ENCODE peak calls at places on chromosomes 3 and 15, in ten cellular contexts. K, R, T, U, J, A, G, L, I and D are unnamed samples.

GRCh38 chr3:73499787-73500186 is 125.0 kb downstream of the PDZRN3 start:
- DNase-seq in K (no peak), R (no peak), T (no peak), U (no peak), J (no peak), A (no peak), G (no peak), L (peak), I (no peak), D (no peak)

GRCh38 chr3:57952208-57952631 is 56.0 kb upstream of the FLNB start:
- DNase-seq in K (peak), R (peak), T (peak), U (no peak), J (no peak), A (peak), G (no peak), L (peak), I (no peak), D (no peak)

GRCh38 chr3:190773948-190774347 is 88.5 kb downstream of the GMNC start:
- DNase-seq in K (no peak), R (no peak), T (no peak), U (no peak), J (no peak), A (no peak), G (no peak), L (no peak), I (no peak), D (no peak)

GRCh38 chr3:27728195-27729087 is 6.3 kb upstream of the EOMES start:
- DNase-seq in K (peak), R (peak), T (peak), U (no peak), J (peak), A (peak), G (no peak), L (peak), I (no peak), D (peak)

GRCh38 chr3:40546811-40547210 is 22.1 kb downstream of the ZNF621 start:
- DNase-seq in K (no peak), R (peak), T (no peak), U (no peak), J (no peak), A (no peak), G (no peak), L (peak), I (no peak), D (no peak)

GRCh38 chr3:15974647-15975046 is 176.9 kb upstream of the ANKRD28 start:
- DNase-seq in K (no peak), R (no peak), T (no peak), U (no peak), J (peak), A (no peak), G (no peak), L (no peak), I (no peak), D (peak)

GRCh38 chr3:195899701-195900425 is 8.5 kb downstream of the TNK2 start:
- DNase-seq in K (no peak), R (no peak), T (no peak), U (no peak), J (no peak), A (no peak), G (no peak), L (no peak), I (no peak), D (no peak)

GRCh38 chr3:142624725-142625440 is 28.7 kb downstream of the PLS1 start:
- DNase-seq in K (peak), R (no peak), T (no peak), U (no peak), J (no peak), A (no peak), G (no peak), L (no peak), I (no peak), D (no peak)

GRCh38 chr3:180802837-180803236 is 109.6 kb upstream of the FXR1 start:
- DNase-seq in K (peak), R (peak), T (peak), U (no peak), J (peak), A (peak), G (no peak), L (peak), I (no peak), D (no peak)

GRCh38 chr3:177538743-177539730 is 341.8 kb upstream of the TBL1XR1 start:
- DNase-seq in K (no peak), R (no peak), T (no peak), U (no peak), J (no peak), A (no peak), G (no peak), L (no peak), I (no peak), D (peak)

GRCh38 chr3:72210248-72210647 is 425.3 kb upstream of the PROK2 start:
- DNase-seq in K (no peak), R (no peak), T (no peak), U (no peak), J (no peak), A (no peak), G (no peak), L (no peak), I (no peak), D (no peak)

GRCh38 chr15:63232400-63232799 is 43.0 kb downstream of the RAB8B start:
- DNase-seq in K (no peak), R (peak), T (no peak), U (no peak), J (no peak), A (no peak), G (no peak), L (peak), I (no peak), D (no peak)

GRCh38 chr3:53030864-53031445 is 14.9 kb downstream of the SFMBT1 start:
- DNase-seq in K (no peak), R (no peak), T (no peak), U (peak), J (peak), A (no peak), G (peak), L (no peak), I (peak), D (no peak)